ENCODE peak calls at places on chromosomes 4 and X, in nine cellular contexts. L is NCI-H1417; K is left cardiac atrium; R is left lung; S is effector CD8-positive, alpha-beta T cell; O is NCI-H2171 treated with DMSO at 0.1 percent for 48 hours; Q is activated effector memory CD4-positive, alpha-beta T cell treated with Interleukin-2 at 50 U/mL for 16 hours; C is T-helper 1 cell; B is endothelial cell of umbilical vein. E is an unnamed sample.

GRCh38 chr4:111943796-111944203 is 201.5 kb upstream of the FAM241A start:
- DNase-seq in L (no peak), K (peak; percentile 25), R (peak; percentile 39), S (no peak), O (peak; percentile 3), Q (no peak), C (no peak), B (peak; percentile 30), E (no peak)

GRCh38 chr4:141786921-141787320 is 150.5 kb downstream of the IL15 start:
- DNase-seq in L (no peak), K (no peak), R (no peak), S (no peak), O (no peak), Q (no peak), C (no peak), B (no peak), E (no peak)

GRCh38 chrX:151922692-151923091 is 10.0 kb downstream of the MAGEA4 start:
- DNase-seq in L (no peak), K (no peak), R (no peak), S (no peak), O (no peak), Q (no peak), C (no peak), B (no peak), E (no peak)

GRCh38 chr4:9964884-9965283 is 56.4 kb downstream of the SLC2A9 start:
- DNase-seq in L (no peak), K (no peak), R (no peak), S (no peak), O (no peak), Q (no peak), C (no peak), B (no peak), E (no peak)

GRCh38 chrX:52359614-52360232 is 9.1 kb upstream of the XAGE2 start:
- DNase-seq in L (no peak), K (no peak), R (no peak), S (no peak), O (no peak), Q (no peak), C (no peak), B (no peak), E (no peak)

GRCh38 chr4:7055990-7056325 is 11.9 kb downstream of the GRPEL1 start:
- DNase-seq in L (no peak), K (peak; percentile 17), R (peak; percentile 48), S (no peak), O (no peak), Q (no peak), C (no peak), B (no peak), E (no peak)

GRCh38 chr4:1204286-1204827 is 32.0 kb upstream of the SPON2 start:
- DNase-seq in L (no peak), K (no peak), R (no peak), S (no peak), O (no peak), Q (no peak), C (no peak), B (no peak), E (no peak)

GRCh38 chr4:78797777-78798284 is 21.7 kb downstream of the BMP2K start:
- DNase-seq in L (no peak), K (no peak), R (no peak), S (no peak), O (no peak), Q (no peak), C (no peak), B (no peak), E (no peak)

GRCh38 chrX:130125090-130125489 is 14.8 kb upstream of the ELF4 start:
- DNase-seq in L (no peak), K (peak; percentile 79), R (no peak), S (no peak), O (no peak), Q (no peak), C (no peak), B (peak; percentile 31), E (no peak)

GRCh38 chr4:135316266-135316779 is 1114.7 kb upstream of the PABPC4L start:
- DNase-seq in L (no peak), K (no peak), R (no peak), S (no peak), O (no peak), Q (no peak), C (no peak), B (no peak), E (no peak)

GRCh38 chrX:72027024-72027913 is 104.4 kb downstream of the RTL5 start:
- DNase-seq in L (no peak), K (no peak), R (no peak), S (no peak), O (no peak), Q (no peak), C (no peak), B (no peak), E (no peak)

GRCh38 chr4:8727131-8727530 is 134.6 kb downstream of the CPZ start:
- DNase-seq in L (no peak), K (no peak), R (no peak), S (no peak), O (no peak), Q (no peak), C (no peak), B (no peak), E (no peak)

GRCh38 chr4:156312261-156312847 is 358.7 kb upstream of the CTSO start:
- DNase-seq in L (no peak), K (no peak), R (no peak), S (no peak), O (no peak), Q (no peak), C (no peak), B (no peak), E (no peak)

GRCh38 chr4:37802068-37802666 is 24.3 kb upstream of the PGM2 start:
- DNase-seq in L (peak; percentile 82), K (peak; percentile 50), R (no peak), S (no peak), O (peak; percentile 77), Q (no peak), C (no peak), B (peak; percentile 73), E (peak; percentile 77)

E was measured in NCI-H1694 treated with DMSO at 0.1 percent for 48 hours.